ENCODE peak calls at places on chromosomes 1 and 21, in eight cellular contexts. One of them, this sample, is unnamed.

GRCh38 chr1:182634306-182635072 is 30.3 kb upstream of the RGS16 start:
- DNase-seq in fibroblast of lung: no peak
- DNase-seq in ureter: no peak
- DNase-seq in omental fat pad: no peak
- DNase-seq in lower lobe of right lung: no peak
- DNase-seq in T-helper 2 cell: no peak
- DNase-seq in SK-N-DZ: peak; percentile 18
- DNase-seq in GM19239: no peak
- DNase-seq in this sample: no peak

GRCh38 chr1:212671342-212672031 is 28.2 kb downstream of the BATF3 start:
- DNase-seq in fibroblast of lung: peak; percentile 81
- DNase-seq in ureter: no peak
- DNase-seq in omental fat pad: peak; percentile 65
- DNase-seq in lower lobe of right lung: peak; percentile 67
- DNase-seq in T-helper 2 cell: no peak
- DNase-seq in SK-N-DZ: no peak
- DNase-seq in GM19239: no peak
- DNase-seq in this sample: no peak

GRCh38 chr1:172375227-172375631 is 45.3 kb upstream of the C1orf105 start:
- DNase-seq in fibroblast of lung: no peak
- DNase-seq in ureter: no peak
- DNase-seq in omental fat pad: no peak
- DNase-seq in lower lobe of right lung: no peak
- DNase-seq in T-helper 2 cell: no peak
- DNase-seq in SK-N-DZ: no peak
- DNase-seq in GM19239: no peak
- DNase-seq in this sample: no peak

GRCh38 chr1:163777205-163777604 is 455.5 kb downstream of the NUF2 start:
- DNase-seq in fibroblast of lung: no peak
- DNase-seq in ureter: no peak
- DNase-seq in omental fat pad: no peak
- DNase-seq in lower lobe of right lung: no peak
- DNase-seq in T-helper 2 cell: no peak
- DNase-seq in SK-N-DZ: no peak
- DNase-seq in GM19239: no peak
- DNase-seq in this sample: no peak

GRCh38 chr1:178947688-178948003 is 76.8 kb upstream of the ANGPTL1 start:
- DNase-seq in fibroblast of lung: no peak
- DNase-seq in ureter: no peak
- DNase-seq in omental fat pad: no peak
- DNase-seq in lower lobe of right lung: no peak
- DNase-seq in T-helper 2 cell: no peak
- DNase-seq in SK-N-DZ: no peak
- DNase-seq in GM19239: no peak
- DNase-seq in this sample: no peak

GRCh38 chr1:209576798-209577197 is 6.7 kb upstream of the CAMK1G start:
- DNase-seq in fibroblast of lung: peak; percentile 34
- DNase-seq in ureter: peak; percentile 81
- DNase-seq in omental fat pad: peak; percentile 73
- DNase-seq in lower lobe of right lung: peak; percentile 78
- DNase-seq in T-helper 2 cell: peak; percentile 62
- DNase-seq in SK-N-DZ: peak; percentile 63
- DNase-seq in GM19239: peak; percentile 59
- DNase-seq in this sample: peak; percentile 76

GRCh38 chr1:101075926-101076325 is 50.3 kb upstream of the DPH5 start:
- DNase-seq in fibroblast of lung: no peak
- DNase-seq in ureter: no peak
- DNase-seq in omental fat pad: no peak
- DNase-seq in lower lobe of right lung: no peak
- DNase-seq in T-helper 2 cell: no peak
- DNase-seq in SK-N-DZ: no peak
- DNase-seq in GM19239: no peak
- DNase-seq in this sample: no peak

GRCh38 chr1:74323937-74324473 is 88.8 kb downstream of the TNNI3K start:
- DNase-seq in fibroblast of lung: peak; percentile 11
- DNase-seq in ureter: no peak
- DNase-seq in omental fat pad: no peak
- DNase-seq in lower lobe of right lung: no peak
- DNase-seq in T-helper 2 cell: no peak
- DNase-seq in SK-N-DZ: no peak
- DNase-seq in GM19239: no peak
- DNase-seq in this sample: no peak

GRCh38 chr21:43799301-43799840 is 10.0 kb downstream of the RRP1 start:
- DNase-seq in fibroblast of lung: no peak
- DNase-seq in ureter: no peak
- DNase-seq in omental fat pad: no peak
- DNase-seq in lower lobe of right lung: no peak
- DNase-seq in T-helper 2 cell: no peak
- DNase-seq in SK-N-DZ: no peak
- DNase-seq in GM19239: no peak
- DNase-seq in this sample: no peak

GRCh38 chr1:215114154-215114933 is 31.8 kb downstream of the KCNK2 start:
- DNase-seq in fibroblast of lung: peak; percentile 88
- DNase-seq in ureter: no peak
- DNase-seq in omental fat pad: no peak
- DNase-seq in lower lobe of right lung: no peak
- DNase-seq in T-helper 2 cell: no peak
- DNase-seq in SK-N-DZ: no peak
- DNase-seq in GM19239: no peak
- DNase-seq in this sample: no peak

GRCh38 chr1:6794164-6794563 is 8.9 kb downstream of the CAMTA1 start:
- DNase-seq in fibroblast of lung: peak; percentile 55
- DNase-seq in ureter: no peak
- DNase-seq in omental fat pad: no peak
- DNase-seq in lower lobe of right lung: no peak
- DNase-seq in T-helper 2 cell: no peak
- DNase-seq in SK-N-DZ: peak; percentile 28
- DNase-seq in GM19239: no peak
- DNase-seq in this sample: no peak

GRCh38 chr1:229884765-229885164 is 182.3 kb upstream of the GALNT2 start:
- DNase-seq in fibroblast of lung: no peak
- DNase-seq in ureter: no peak
- DNase-seq in omental fat pad: no peak
- DNase-seq in lower lobe of right lung: no peak
- DNase-seq in T-helper 2 cell: no peak
- DNase-seq in SK-N-DZ: no peak
- DNase-seq in GM19239: no peak
- DNase-seq in this sample: no peak

GRCh38 chr1:39178541-39179431 is 25.7 kb upstream of the MACF1 start:
- DNase-seq in fibroblast of lung: peak; percentile 93
- DNase-seq in ureter: no peak
- DNase-seq in omental fat pad: no peak
- DNase-seq in lower lobe of right lung: no peak
- DNase-seq in T-helper 2 cell: no peak
- DNase-seq in SK-N-DZ: no peak
- DNase-seq in GM19239: no peak
- DNase-seq in this sample: no peak

GRCh38 chr1:29520571-29521437 is 284.5 kb downstream of the PTPRU start:
- DNase-seq in fibroblast of lung: no peak
- DNase-seq in ureter: peak; percentile 23
- DNase-seq in omental fat pad: no peak
- DNase-seq in lower lobe of right lung: no peak
- DNase-seq in T-helper 2 cell: no peak
- DNase-seq in SK-N-DZ: no peak
- DNase-seq in GM19239: no peak
- DNase-seq in this sample: no peak

GRCh38 chr1:219304227-219305226 is 130.8 kb downstream of the LYPLAL1 start:
- DNase-seq in fibroblast of lung: peak; percentile 95
- DNase-seq in ureter: no peak
- DNase-seq in omental fat pad: no peak
- DNase-seq in lower lobe of right lung: no peak
- DNase-seq in T-helper 2 cell: no peak
- DNase-seq in SK-N-DZ: no peak
- DNase-seq in GM19239: no peak
- DNase-seq in this sample: no peak